ENCODE peak calls at places on chromosomes 16 and 17, in four cellular contexts. I is ovary, N is non-pigmented ciliary epithelial cell, H is WERI-Rb-1. A is an unnamed sample.

GRCh38 chr17:15364615-15365014 is 23.2 kb upstream of the TEKT3 start:
- DNase-seq in I (no peak), N (no peak), H (no peak), A (no peak)

GRCh38 chr16:56357291-56357764 is 68.0 kb downstream of the AMFR start:
- DNase-seq in I (no peak), N (peak), H (no peak), A (no peak)

GRCh38 chr17:835263-835662 is 53.1 kb downstream of the MRM3 start:
- DNase-seq in I (no peak), N (peak), H (no peak), A (no peak)

GRCh38 chr16:70495425-70496182 is 27.8 kb downstream of the COG4 start:
- DNase-seq in I (no peak), N (no peak), H (peak), A (no peak)

GRCh38 chr17:77736207-77736600 is 222.3 kb upstream of the TNRC6C start:
- DNase-seq in I (no peak), N (no peak), H (no peak), A (no peak)

GRCh38 chr16:8720080-8720966 is 45.9 kb downstream of the ABAT start:
- DNase-seq in I (no peak), N (no peak), H (peak), A (no peak)

GRCh38 chr17:79851461-79851817 is 12.2 kb upstream of the CBX4 start:
- DNase-seq in I (no peak), N (no peak), H (peak), A (peak)

GRCh38 chr17:20266806-20267458 is 200.4 kb downstream of the LGALS9B start:
- DNase-seq in I (peak), N (peak), H (no peak), A (no peak)

GRCh38 chr16:57314161-57314785 is 29.8 kb upstream of the PLLP start:
- DNase-seq in I (no peak), N (no peak), H (no peak), A (peak)

GRCh38 chr17:57455063-57455914 is 199.0 kb downstream of the MSI2 start:
- DNase-seq in I (no peak), N (no peak), H (no peak), A (no peak)

GRCh38 chr17:74856113-74856512 is 3.6 kb downstream of the GRIN2C start:
- DNase-seq in I (no peak), N (no peak), H (no peak), A (no peak)

GRCh38 chr17:57369509-57369945 is 113.2 kb downstream of the MSI2 start:
- DNase-seq in I (no peak), N (no peak), H (no peak), A (no peak)

GRCh38 chr16:86994651-86995171 is 322.5 kb downstream of the C16orf95 start:
- DNase-seq in I (no peak), N (peak), H (peak), A (no peak)

GRCh38 chr17:10127819-10128375 is 70.5 kb downstream of the GAS7 start:
- DNase-seq in I (peak), N (peak), H (peak), A (peak)

GRCh38 chr16:10386517-10387377 is 886 bp downstream of the ATF7IP2 start:
- DNase-seq in I (no peak), N (no peak), H (no peak), A (no peak)

GRCh38 chr16:87918314-87918713 is 18.0 kb downstream of the CA5A start:
- DNase-seq in I (peak), N (no peak), H (no peak), A (no peak)

GRCh38 chr17:75526555-75527270 is 1.2 kb downstream of the LLGL2 start:
- DNase-seq in I (no peak), N (no peak), H (no peak), A (no peak)

GRCh38 chr17:19558946-19559345 is 25.3 kb downstream of the SLC47A1 start:
- DNase-seq in I (no peak), N (no peak), H (no peak), A (no peak)

GRCh38 chr17:41393294-41393693 is 4.1 kb downstream of the KRT31 start:
- DNase-seq in I (no peak), N (no peak), H (no peak), A (no peak)

GRCh38 chr16:88030498-88030897 is 79.3 kb downstream of the BANP start:
- DNase-seq in I (no peak), N (no peak), H (no peak), A (no peak)

GRCh38 chr17:20225162-20226115 is 216.3 kb downstream of the SPECC1 start:
- DNase-seq in I (no peak), N (no peak), H (no peak), A (no peak)

GRCh38 chr16:46746821-46747776 is 1.0 kb downstream of the MYLK3 start:
- DNase-seq in I (no peak), N (no peak), H (no peak), A (no peak)

GRCh38 chr17:56909742-56910508 is 3.9 kb downstream of the TRIM25 start:
- DNase-seq in I (no peak), N (no peak), H (no peak), A (no peak)

GRCh38 chr17:45837603-45838002 is 7.1 kb upstream of the SPPL2C start:
- DNase-seq in I (no peak), N (no peak), H (no peak), A (no peak)

GRCh38 chr17:41324180-41325075 is 8.9 kb upstream of the KRTAP17-1 start:
- DNase-seq in I (no peak), N (no peak), H (no peak), A (no peak)

GRCh38 chr17:63601439-63602371 is 1.0 kb downstream of the TACO1 start:
- DNase-seq in I (no peak), N (no peak), H (peak), A (no peak)

GRCh38 chr16:20023190-20023589 is 50.5 kb downstream of the GPR139 start:
- DNase-seq in I (no peak), N (no peak), H (no peak), A (no peak)